ENCODE peak calls at places on chromosomes 13 and 19, in five cellular contexts. One of them, this sample, is unnamed.

GRCh38 chr19:16824658-16825311 is 4.4 kb upstream of the SIN3B start:
- DNase-seq in cardiac muscle cell: no peak
- DNase-seq in K562: no peak
- DNase-seq in DND-41: no peak
- DNase-seq in uterus: peak; percentile 56
- DNase-seq in this sample: no peak

GRCh38 chr19:38319421-38320258 is at the start of gene KCNK6:
- DNase-seq in cardiac muscle cell: peak; percentile 63
- DNase-seq in K562: no peak
- DNase-seq in DND-41: peak; percentile 41
- DNase-seq in uterus: peak; percentile 40
- DNase-seq in this sample: peak; percentile 26

GRCh38 chr13:113941571-113942191 is 32.2 kb downstream of the C13orf46 start:
- DNase-seq in cardiac muscle cell: no peak
- DNase-seq in K562: no peak
- DNase-seq in DND-41: no peak
- DNase-seq in uterus: no peak
- DNase-seq in this sample: no peak

GRCh38 chr13:21987793-21988192 is 316.9 kb downstream of the FGF9 start:
- DNase-seq in cardiac muscle cell: no peak
- DNase-seq in K562: peak; percentile 8
- DNase-seq in DND-41: no peak
- DNase-seq in uterus: no peak
- DNase-seq in this sample: peak; percentile 59

GRCh38 chr13:28012896-28013295 is 24.4 kb upstream of the URAD start:
- DNase-seq in cardiac muscle cell: no peak
- DNase-seq in K562: no peak
- DNase-seq in DND-41: no peak
- DNase-seq in uterus: no peak
- DNase-seq in this sample: peak; percentile 88

GRCh38 chr19:18109731-18110671 is 12.4 kb downstream of the MAST3 start:
- DNase-seq in cardiac muscle cell: peak; percentile 62
- DNase-seq in K562: peak; percentile 89
- DNase-seq in DND-41: peak; percentile 42
- DNase-seq in uterus: no peak
- DNase-seq in this sample: peak; percentile 57

GRCh38 chr19:53183146-53183545 is 10.0 kb downstream of the ZNF665 start:
- DNase-seq in cardiac muscle cell: no peak
- DNase-seq in K562: no peak
- DNase-seq in DND-41: no peak
- DNase-seq in uterus: no peak
- DNase-seq in this sample: no peak

GRCh38 chr19:16124953-16125352 is 13.3 kb downstream of the RAB8A start:
- DNase-seq in cardiac muscle cell: no peak
- DNase-seq in K562: no peak
- DNase-seq in DND-41: no peak
- DNase-seq in uterus: no peak
- DNase-seq in this sample: no peak

GRCh38 chr13:106349080-106349841 is 186.2 kb downstream of the EFNB2 start:
- DNase-seq in cardiac muscle cell: peak; percentile 47
- DNase-seq in K562: no peak
- DNase-seq in DND-41: no peak
- DNase-seq in uterus: no peak
- DNase-seq in this sample: no peak

GRCh38 chr13:107211073-107211472 is 643.1 kb upstream of the ARGLU1 start:
- DNase-seq in cardiac muscle cell: peak; percentile 88
- DNase-seq in K562: peak; percentile 46
- DNase-seq in DND-41: peak; percentile 54
- DNase-seq in uterus: peak; percentile 65
- DNase-seq in this sample: peak; percentile 67

GRCh38 chr19:36201684-36202083 is 12.8 kb downstream of the ZNF565 start:
- DNase-seq in cardiac muscle cell: no peak
- DNase-seq in K562: no peak
- DNase-seq in DND-41: no peak
- DNase-seq in uterus: no peak
- DNase-seq in this sample: no peak

GRCh38 chr13:107927557-107927956 is 287.8 kb downstream of the LIG4 start:
- DNase-seq in cardiac muscle cell: no peak
- DNase-seq in K562: no peak
- DNase-seq in DND-41: no peak
- DNase-seq in uterus: no peak
- DNase-seq in this sample: no peak

GRCh38 chr13:100362371-100362770 is 226.2 kb downstream of the GGACT start:
- DNase-seq in cardiac muscle cell: no peak
- DNase-seq in K562: no peak
- DNase-seq in DND-41: no peak
- DNase-seq in uterus: no peak
- DNase-seq in this sample: no peak

GRCh38 chr13:53012707-53013106 is 15.9 kb upstream of the OLFM4 start:
- DNase-seq in cardiac muscle cell: no peak
- DNase-seq in K562: no peak
- DNase-seq in DND-41: no peak
- DNase-seq in uterus: no peak
- DNase-seq in this sample: peak; percentile 43

GRCh38 chr13:47454986-47455385 is 546.1 kb downstream of the SUCLA2 start:
- DNase-seq in cardiac muscle cell: no peak
- DNase-seq in K562: no peak
- DNase-seq in DND-41: no peak
- DNase-seq in uterus: no peak
- DNase-seq in this sample: no peak

GRCh38 chr19:18158471-18158870 is 5.5 kb downstream of the PIK3R2 start:
- DNase-seq in cardiac muscle cell: no peak
- DNase-seq in K562: no peak
- DNase-seq in DND-41: no peak
- DNase-seq in uterus: no peak
- DNase-seq in this sample: no peak

GRCh38 chr19:55638864-55639359 is 1.9 kb upstream of the ZNF580 start:
- DNase-seq in cardiac muscle cell: peak; percentile 38
- DNase-seq in K562: no peak
- DNase-seq in DND-41: peak; percentile 79
- DNase-seq in uterus: no peak
- DNase-seq in this sample: peak; percentile 78

GRCh38 chr19:35013820-35014754 is 14.0 kb downstream of the GRAMD1A start:
- DNase-seq in cardiac muscle cell: no peak
- DNase-seq in K562: no peak
- DNase-seq in DND-41: peak; percentile 35
- DNase-seq in uterus: no peak
- DNase-seq in this sample: peak; percentile 47

GRCh38 chr13:93690139-93690538 is 463.5 kb downstream of the GPC6 start:
- DNase-seq in cardiac muscle cell: peak; percentile 75
- DNase-seq in K562: no peak
- DNase-seq in DND-41: peak; percentile 5
- DNase-seq in uterus: no peak
- DNase-seq in this sample: peak; percentile 4

GRCh38 chr13:104460553-104460952 is 1394.3 kb upstream of the SLC10A2 start:
- DNase-seq in cardiac muscle cell: no peak
- DNase-seq in K562: no peak
- DNase-seq in DND-41: no peak
- DNase-seq in uterus: no peak
- DNase-seq in this sample: no peak

GRCh38 chr19:17475541-17476115 is 5.3 kb downstream of the SLC27A1 start:
- DNase-seq in cardiac muscle cell: peak; percentile 59
- DNase-seq in K562: no peak
- DNase-seq in DND-41: no peak
- DNase-seq in uterus: no peak
- DNase-seq in this sample: no peak

GRCh38 chr13:52165410-52165809 is 6.0 kb upstream of the NEK3 start:
- DNase-seq in cardiac muscle cell: no peak
- DNase-seq in K562: no peak
- DNase-seq in DND-41: no peak
- DNase-seq in uterus: no peak
- DNase-seq in this sample: no peak

GRCh38 chr13:52428295-52428694 is 22.1 kb downstream of the VPS36 start:
- DNase-seq in cardiac muscle cell: no peak
- DNase-seq in K562: no peak
- DNase-seq in DND-41: no peak
- DNase-seq in uterus: no peak
- DNase-seq in this sample: no peak

GRCh38 chr13:114283581-114283980 is 2.2 kb downstream of the UPF3A start:
- DNase-seq in cardiac muscle cell: peak; percentile 13
- DNase-seq in K562: no peak
- DNase-seq in DND-41: no peak
- DNase-seq in uterus: no peak
- DNase-seq in this sample: no peak

GRCh38 chr13:33232883-33233282 is 52.7 kb downstream of the STARD13 start:
- DNase-seq in cardiac muscle cell: no peak
- DNase-seq in K562: no peak
- DNase-seq in DND-41: no peak
- DNase-seq in uterus: no peak
- DNase-seq in this sample: no peak

GRCh38 chr13:33110713-33111413 is 94.6 kb downstream of the KL start:
- DNase-seq in cardiac muscle cell: no peak
- DNase-seq in K562: no peak
- DNase-seq in DND-41: no peak
- DNase-seq in uterus: no peak
- DNase-seq in this sample: peak; percentile 73

DNA sequence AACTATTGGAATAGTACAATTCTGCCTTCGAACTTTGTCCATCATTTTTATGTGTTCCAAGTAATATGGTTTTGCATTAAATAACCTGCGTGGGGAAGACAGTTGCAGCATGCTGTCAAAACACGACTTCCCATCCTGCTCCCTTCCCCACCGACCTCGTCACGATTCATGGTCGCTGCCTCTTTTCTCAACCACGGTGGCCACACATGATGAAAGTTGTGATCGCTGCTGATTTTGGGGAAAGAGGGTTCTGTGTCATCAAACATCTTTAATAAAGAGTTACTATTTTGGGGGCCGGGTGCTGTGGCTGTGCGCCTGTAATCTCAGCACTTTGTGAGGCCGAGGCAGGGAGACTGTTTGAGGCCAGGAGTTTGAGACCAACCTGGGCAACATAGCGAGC is 4.0 kb upstream of the SLC7A9 start:
- DNase-seq in cardiac muscle cell: no peak
- DNase-seq in K562: no peak
- DNase-seq in DND-41: no peak
- DNase-seq in uterus: no peak
- DNase-seq in this sample: no peak
- H3K4me3 ChIP-seq in cardiac muscle cell: no peak overlapping the region
- H3K4me3 ChIP-seq in K562: no peak overlapping the region
- H3K4me3 ChIP-seq in DND-41: no peak overlapping the region
- H3K4me3 ChIP-seq in uterus: no peak overlapping the region
- H3K4me3 ChIP-seq in this sample: no peak overlapping the region

GRCh38 chr19:4199699-4200293 is 17.3 kb downstream of the ANKRD24 start:
- DNase-seq in cardiac muscle cell: no peak
- DNase-seq in K562: peak; percentile 60
- DNase-seq in DND-41: no peak
- DNase-seq in uterus: no peak
- DNase-seq in this sample: no peak
- TF ChIP-seq CTCF in cardiac muscle cell: no peak
- TF ChIP-seq CTCF in K562: peak; percentile 42
- TF ChIP-seq CTCF in DND-41: no peak
- TF ChIP-seq CTCF in uterus: no peak
- TF ChIP-seq CTCF in this sample: no peak

DNA sequence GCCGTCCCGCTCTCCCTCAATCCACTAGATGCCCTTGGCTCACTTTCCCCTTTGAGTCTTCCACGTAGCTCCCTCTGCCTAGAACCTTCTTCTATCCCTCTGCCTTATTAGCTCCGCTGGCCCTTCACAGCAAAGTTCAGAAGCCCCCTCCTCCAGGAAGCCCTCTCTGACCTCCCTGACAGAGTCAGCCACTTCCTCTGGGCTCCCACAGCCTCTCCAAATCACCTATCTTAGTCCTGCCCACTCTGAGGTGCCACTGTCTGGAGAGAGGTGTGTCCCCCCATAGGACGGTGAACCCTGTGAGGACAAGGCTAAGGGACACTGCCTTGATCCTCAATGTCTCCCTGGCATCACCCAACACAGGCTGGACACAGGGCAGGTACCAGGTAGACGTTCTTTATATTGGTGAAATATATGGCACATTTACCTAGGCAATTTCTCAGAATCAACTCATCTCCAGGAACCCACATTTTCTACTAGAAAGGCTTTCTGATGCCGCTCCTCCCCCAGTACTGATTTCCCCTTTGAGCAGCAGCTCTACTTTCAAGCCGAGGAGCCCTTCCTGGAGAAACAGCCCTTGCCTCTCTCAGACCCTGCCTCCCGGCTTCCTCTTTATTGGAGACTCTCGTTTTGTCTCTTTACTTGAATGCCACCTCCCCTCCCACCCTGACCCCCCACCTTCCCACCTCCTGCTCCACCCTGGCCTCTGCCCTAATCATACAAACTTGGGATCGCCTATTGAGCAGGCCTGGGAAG is 3.4 kb upstream of the TGFB1 start:
- DNase-seq in cardiac muscle cell: no peak
- DNase-seq in K562: no peak
- DNase-seq in DND-41: no peak
- DNase-seq in uterus: no peak
- DNase-seq in this sample: no peak
- H3K4me3 ChIP-seq in cardiac muscle cell: no peak overlapping the region
- H3K4me3 ChIP-seq in K562: no peak overlapping the region
- H3K4me3 ChIP-seq in DND-41: no peak overlapping the region
- H3K4me3 ChIP-seq in uterus: no peak overlapping the region
- H3K4me3 ChIP-seq in this sample: no peak overlapping the region

GRCh38 chr13:95301947-95302386 is 716 bp upstream of the ABCC4 start:
- DNase-seq in cardiac muscle cell: no peak
- DNase-seq in K562: no peak
- DNase-seq in DND-41: no peak
- DNase-seq in uterus: no peak
- DNase-seq in this sample: no peak

GRCh38 chr13:95298971-95299627 is 2.2 kb downstream of the ABCC4 start:
- DNase-seq in cardiac muscle cell: no peak
- DNase-seq in K562: no peak
- DNase-seq in DND-41: no peak
- DNase-seq in uterus: no peak
- DNase-seq in this sample: peak; percentile 52

GRCh38 chr13:95300625-95301134 is 571 bp downstream of the ABCC4 start:
- DNase-seq in cardiac muscle cell: peak; percentile 32
- DNase-seq in K562: peak; percentile 73
- DNase-seq in DND-41: no peak
- DNase-seq in uterus: peak; percentile 36
- DNase-seq in this sample: peak; percentile 86

GRCh38 chr13:95298169-95298940 is 2.9 kb downstream of the ABCC4 start:
- DNase-seq in cardiac muscle cell: no peak
- DNase-seq in K562: no peak
- DNase-seq in DND-41: no peak
- DNase-seq in uterus: no peak
- DNase-seq in this sample: no peak

DNA sequence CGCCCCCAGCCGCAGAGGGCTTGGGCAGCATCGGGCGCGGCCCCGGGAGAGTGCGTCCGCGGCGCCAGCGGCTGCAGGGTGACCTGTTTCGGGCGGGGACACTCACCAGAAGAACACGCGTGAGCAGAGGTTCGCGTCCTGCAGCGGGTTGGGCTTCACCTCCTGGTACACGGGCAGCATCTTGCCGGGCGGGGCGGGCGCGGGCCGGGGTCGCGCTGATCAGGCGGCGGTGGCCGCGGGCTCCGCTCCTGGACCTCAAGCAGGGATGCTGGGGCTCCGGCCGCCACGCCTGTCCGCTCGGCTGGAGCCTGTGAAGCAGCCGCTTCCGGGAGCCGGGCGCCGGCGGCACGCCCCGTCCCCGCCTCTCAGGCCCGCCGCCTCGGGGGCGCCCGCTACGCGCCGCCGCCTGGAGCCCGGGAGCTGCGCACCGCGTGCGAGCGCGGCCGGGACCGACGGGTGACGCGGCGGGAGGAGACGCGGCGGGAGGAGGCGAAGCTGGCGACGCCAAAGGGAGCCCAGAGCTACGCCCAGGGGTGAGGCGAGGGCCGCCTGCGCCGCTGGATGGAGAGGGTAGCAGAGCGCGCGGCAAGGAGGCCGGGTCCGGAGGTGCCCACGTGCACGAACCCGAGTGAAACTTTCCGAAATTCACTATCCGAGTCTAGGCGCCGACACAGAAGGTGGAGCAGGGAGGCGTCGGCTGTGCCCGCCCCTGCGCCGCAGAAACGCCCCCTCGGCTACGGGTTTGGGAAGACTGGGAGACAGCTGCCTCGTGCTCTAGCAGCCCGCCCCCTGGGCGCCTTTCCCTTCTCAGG is at the start of gene ABCC4:
- DNase-seq in cardiac muscle cell: peak; percentile 81
- DNase-seq in K562: peak; percentile 79
- DNase-seq in DND-41: no peak
- DNase-seq in uterus: peak; percentile 17
- DNase-seq in this sample: peak; percentile 89
- TF ChIP-seq CTCF in cardiac muscle cell: no peak
- TF ChIP-seq CTCF in K562: no peak
- TF ChIP-seq CTCF in DND-41: no peak
- TF ChIP-seq CTCF in uterus: no peak
- TF ChIP-seq CTCF in this sample: peak; percentile 2